ENCODE peak calls at places on chromosome 1, in ten cellular contexts. One of them, this sample, is unnamed.

GRCh38 chr1:72280714-72281113 is 1.6 kb downstream of the NEGR1 start:
- DNase-seq in NCI-H446: peak; percentile 30
- DNase-seq in psoas muscle: no peak
- DNase-seq in esophagus squamous epithelium: no peak
- DNase-seq in stimulated activated CD4-positive, alpha-beta T cell treated with anti-CD3 and anti-CD28 coated beads, Interleukin-2, amount 100 ng/mL, for 48 hours: no peak
- DNase-seq in BJ: no peak
- DNase-seq in C1 segment of cervical spinal cord: no peak
- DNase-seq in NAMALWA: no peak
- DNase-seq in fibroblast of lung: peak; percentile 10
- DNase-seq in cardiac muscle cell: no peak
- DNase-seq in this sample: no peak

GRCh38 chr1:209657918-209658317 is 5.7 kb upstream of the LAMB3 start:
- DNase-seq in BJ: no peak
- DNase-seq in psoas muscle: no peak
- DNase-seq in cardiac muscle cell: no peak
- DNase-seq in esophagus squamous epithelium: no peak
- DNase-seq in NAMALWA: no peak
- DNase-seq in stimulated activated CD4-positive, alpha-beta T cell treated with anti-CD3 and anti-CD28 coated beads, Interleukin-2, amount 100 ng/mL, for 48 hours: no peak
- DNase-seq in C1 segment of cervical spinal cord: no peak
- DNase-seq in fibroblast of lung: no peak
- DNase-seq in NCI-H446: no peak
- DNase-seq in this sample: no peak

GRCh38 chr1:223820515-223820858 is 25.3 kb downstream of the TP53BP2 start:
- DNase-seq in stimulated activated CD4-positive, alpha-beta T cell treated with anti-CD3 and anti-CD28 coated beads, Interleukin-2, amount 100 ng/mL, for 48 hours: no peak
- DNase-seq in esophagus squamous epithelium: no peak
- DNase-seq in psoas muscle: no peak
- DNase-seq in BJ: no peak
- DNase-seq in fibroblast of lung: no peak
- DNase-seq in NCI-H446: no peak
- DNase-seq in cardiac muscle cell: no peak
- DNase-seq in NAMALWA: no peak
- DNase-seq in C1 segment of cervical spinal cord: no peak
- DNase-seq in this sample: no peak

GRCh38 chr1:110421159-110421777 is 13.8 kb upstream of the LAMTOR5 start:
- DNase-seq in NCI-H446: no peak
- DNase-seq in psoas muscle: no peak
- DNase-seq in C1 segment of cervical spinal cord: no peak
- DNase-seq in esophagus squamous epithelium: no peak
- DNase-seq in stimulated activated CD4-positive, alpha-beta T cell treated with anti-CD3 and anti-CD28 coated beads, Interleukin-2, amount 100 ng/mL, for 48 hours: no peak
- DNase-seq in BJ: no peak
- DNase-seq in cardiac muscle cell: peak; percentile 49
- DNase-seq in fibroblast of lung: peak; percentile 66
- DNase-seq in NAMALWA: no peak
- DNase-seq in this sample: no peak

GRCh38 chr1:55050283-55050682 is 10.9 kb downstream of the PCSK9 start:
- DNase-seq in stimulated activated CD4-positive, alpha-beta T cell treated with anti-CD3 and anti-CD28 coated beads, Interleukin-2, amount 100 ng/mL, for 48 hours: no peak
- DNase-seq in NAMALWA: no peak
- DNase-seq in fibroblast of lung: peak; percentile 62
- DNase-seq in esophagus squamous epithelium: no peak
- DNase-seq in NCI-H446: peak; percentile 73
- DNase-seq in psoas muscle: no peak
- DNase-seq in BJ: no peak
- DNase-seq in cardiac muscle cell: peak; percentile 76
- DNase-seq in C1 segment of cervical spinal cord: no peak
- DNase-seq in this sample: no peak

GRCh38 chr1:211935448-211935970 is 99.8 kb downstream of the INTS7 start:
- DNase-seq in C1 segment of cervical spinal cord: no peak
- DNase-seq in esophagus squamous epithelium: no peak
- DNase-seq in NCI-H446: no peak
- DNase-seq in cardiac muscle cell: no peak
- DNase-seq in NAMALWA: no peak
- DNase-seq in stimulated activated CD4-positive, alpha-beta T cell treated with anti-CD3 and anti-CD28 coated beads, Interleukin-2, amount 100 ng/mL, for 48 hours: peak; percentile 58
- DNase-seq in psoas muscle: no peak
- DNase-seq in BJ: no peak
- DNase-seq in fibroblast of lung: no peak
- DNase-seq in this sample: no peak

GRCh38 chr1:156816561-156817328 is at the start of gene SH2D2A:
- DNase-seq in fibroblast of lung: no peak
- DNase-seq in NAMALWA: peak; percentile 93
- DNase-seq in stimulated activated CD4-positive, alpha-beta T cell treated with anti-CD3 and anti-CD28 coated beads, Interleukin-2, amount 100 ng/mL, for 48 hours: peak; percentile 82
- DNase-seq in esophagus squamous epithelium: peak; percentile 23
- DNase-seq in BJ: no peak
- DNase-seq in cardiac muscle cell: peak; percentile 83
- DNase-seq in C1 segment of cervical spinal cord: no peak
- DNase-seq in NCI-H446: no peak
- DNase-seq in psoas muscle: no peak
- DNase-seq in this sample: no peak

GRCh38 chr1:225754940-225755635 is 22.5 kb upstream of the SRP9 start:
- DNase-seq in psoas muscle: no peak
- DNase-seq in esophagus squamous epithelium: no peak
- DNase-seq in fibroblast of lung: peak; percentile 91
- DNase-seq in stimulated activated CD4-positive, alpha-beta T cell treated with anti-CD3 and anti-CD28 coated beads, Interleukin-2, amount 100 ng/mL, for 48 hours: no peak
- DNase-seq in BJ: peak; percentile 78
- DNase-seq in NCI-H446: no peak
- DNase-seq in NAMALWA: no peak
- DNase-seq in cardiac muscle cell: peak; percentile 94
- DNase-seq in C1 segment of cervical spinal cord: no peak
- DNase-seq in this sample: peak; percentile 91

GRCh38 chr1:26212726-26213125 is 21.3 kb upstream of the CEP85 start:
- DNase-seq in stimulated activated CD4-positive, alpha-beta T cell treated with anti-CD3 and anti-CD28 coated beads, Interleukin-2, amount 100 ng/mL, for 48 hours: no peak
- DNase-seq in esophagus squamous epithelium: no peak
- DNase-seq in NCI-H446: no peak
- DNase-seq in BJ: no peak
- DNase-seq in psoas muscle: no peak
- DNase-seq in cardiac muscle cell: no peak
- DNase-seq in fibroblast of lung: no peak
- DNase-seq in NAMALWA: no peak
- DNase-seq in C1 segment of cervical spinal cord: no peak
- DNase-seq in this sample: no peak

GRCh38 chr1:247291161-247291560 is 35.3 kb downstream of the VN1R5 start:
- DNase-seq in NAMALWA: no peak
- DNase-seq in esophagus squamous epithelium: no peak
- DNase-seq in fibroblast of lung: no peak
- DNase-seq in C1 segment of cervical spinal cord: no peak
- DNase-seq in NCI-H446: no peak
- DNase-seq in stimulated activated CD4-positive, alpha-beta T cell treated with anti-CD3 and anti-CD28 coated beads, Interleukin-2, amount 100 ng/mL, for 48 hours: no peak
- DNase-seq in psoas muscle: no peak
- DNase-seq in cardiac muscle cell: no peak
- DNase-seq in BJ: no peak
- DNase-seq in this sample: no peak

GRCh38 chr1:36947384-36947783 is 86.9 kb downstream of the GRIK3 start:
- DNase-seq in cardiac muscle cell: no peak
- DNase-seq in BJ: no peak
- DNase-seq in NCI-H446: no peak
- DNase-seq in fibroblast of lung: no peak
- DNase-seq in C1 segment of cervical spinal cord: no peak
- DNase-seq in stimulated activated CD4-positive, alpha-beta T cell treated with anti-CD3 and anti-CD28 coated beads, Interleukin-2, amount 100 ng/mL, for 48 hours: no peak
- DNase-seq in psoas muscle: no peak
- DNase-seq in esophagus squamous epithelium: no peak
- DNase-seq in NAMALWA: no peak
- DNase-seq in this sample: no peak

GRCh38 chr1:4017636-4018365 is 117.7 kb upstream of the C1orf174 start:
- DNase-seq in psoas muscle: no peak
- DNase-seq in C1 segment of cervical spinal cord: no peak
- DNase-seq in esophagus squamous epithelium: no peak
- DNase-seq in BJ: no peak
- DNase-seq in NCI-H446: no peak
- DNase-seq in stimulated activated CD4-positive, alpha-beta T cell treated with anti-CD3 and anti-CD28 coated beads, Interleukin-2, amount 100 ng/mL, for 48 hours: no peak
- DNase-seq in NAMALWA: no peak
- DNase-seq in cardiac muscle cell: no peak
- DNase-seq in fibroblast of lung: no peak
- DNase-seq in this sample: no peak

GRCh38 chr1:200130552-200130951 is 103.0 kb downstream of the NR5A2 start:
- DNase-seq in cardiac muscle cell: peak; percentile 16
- DNase-seq in psoas muscle: no peak
- DNase-seq in stimulated activated CD4-positive, alpha-beta T cell treated with anti-CD3 and anti-CD28 coated beads, Interleukin-2, amount 100 ng/mL, for 48 hours: no peak
- DNase-seq in esophagus squamous epithelium: no peak
- DNase-seq in C1 segment of cervical spinal cord: no peak
- DNase-seq in NCI-H446: no peak
- DNase-seq in NAMALWA: no peak
- DNase-seq in fibroblast of lung: no peak
- DNase-seq in BJ: no peak
- DNase-seq in this sample: no peak

GRCh38 chr1:1421147-1421906 is at the start of gene ANKRD65:
- DNase-seq in psoas muscle: no peak
- DNase-seq in BJ: no peak
- DNase-seq in fibroblast of lung: no peak
- DNase-seq in stimulated activated CD4-positive, alpha-beta T cell treated with anti-CD3 and anti-CD28 coated beads, Interleukin-2, amount 100 ng/mL, for 48 hours: no peak
- DNase-seq in NCI-H446: no peak
- DNase-seq in C1 segment of cervical spinal cord: no peak
- DNase-seq in NAMALWA: no peak
- DNase-seq in cardiac muscle cell: no peak
- DNase-seq in esophagus squamous epithelium: no peak
- DNase-seq in this sample: no peak

GRCh38 chr1:181150842-181151241 is 62.3 kb downstream of the IER5 start:
- DNase-seq in stimulated activated CD4-positive, alpha-beta T cell treated with anti-CD3 and anti-CD28 coated beads, Interleukin-2, amount 100 ng/mL, for 48 hours: no peak
- DNase-seq in cardiac muscle cell: no peak
- DNase-seq in C1 segment of cervical spinal cord: no peak
- DNase-seq in esophagus squamous epithelium: no peak
- DNase-seq in fibroblast of lung: no peak
- DNase-seq in NCI-H446: no peak
- DNase-seq in NAMALWA: no peak
- DNase-seq in BJ: no peak
- DNase-seq in psoas muscle: no peak
- DNase-seq in this sample: no peak

GRCh38 chr1:220928725-220929297 is 49.6 kb downstream of the HLX start:
- DNase-seq in fibroblast of lung: no peak
- DNase-seq in esophagus squamous epithelium: no peak
- DNase-seq in cardiac muscle cell: no peak
- DNase-seq in NCI-H446: no peak
- DNase-seq in C1 segment of cervical spinal cord: no peak
- DNase-seq in NAMALWA: no peak
- DNase-seq in BJ: no peak
- DNase-seq in stimulated activated CD4-positive, alpha-beta T cell treated with anti-CD3 and anti-CD28 coated beads, Interleukin-2, amount 100 ng/mL, for 48 hours: no peak
- DNase-seq in psoas muscle: no peak
- DNase-seq in this sample: no peak

GRCh38 chr1:186476306-186477040 is 15.6 kb upstream of the PDC start:
- DNase-seq in NCI-H446: no peak
- DNase-seq in cardiac muscle cell: peak; percentile 69
- DNase-seq in BJ: no peak
- DNase-seq in C1 segment of cervical spinal cord: no peak
- DNase-seq in esophagus squamous epithelium: no peak
- DNase-seq in fibroblast of lung: peak; percentile 58
- DNase-seq in psoas muscle: no peak
- DNase-seq in stimulated activated CD4-positive, alpha-beta T cell treated with anti-CD3 and anti-CD28 coated beads, Interleukin-2, amount 100 ng/mL, for 48 hours: no peak
- DNase-seq in NAMALWA: no peak
- DNase-seq in this sample: no peak

GRCh38 chr1:24294757-24295371 is 24.3 kb upstream of the GRHL3 start:
- DNase-seq in NAMALWA: no peak
- DNase-seq in C1 segment of cervical spinal cord: no peak
- DNase-seq in BJ: peak; percentile 61
- DNase-seq in esophagus squamous epithelium: no peak
- DNase-seq in fibroblast of lung: peak; percentile 86
- DNase-seq in NCI-H446: no peak
- DNase-seq in stimulated activated CD4-positive, alpha-beta T cell treated with anti-CD3 and anti-CD28 coated beads, Interleukin-2, amount 100 ng/mL, for 48 hours: no peak
- DNase-seq in psoas muscle: peak; percentile 77
- DNase-seq in cardiac muscle cell: peak; percentile 89
- DNase-seq in this sample: peak; percentile 67

GRCh38 chr1:21647431-21648373 is 21.5 kb downstream of the RAP1GAP start:
- DNase-seq in fibroblast of lung: peak; percentile 55
- DNase-seq in cardiac muscle cell: peak; percentile 79
- DNase-seq in BJ: no peak
- DNase-seq in NCI-H446: no peak
- DNase-seq in NAMALWA: peak; percentile 70
- DNase-seq in C1 segment of cervical spinal cord: no peak
- DNase-seq in esophagus squamous epithelium: no peak
- DNase-seq in stimulated activated CD4-positive, alpha-beta T cell treated with anti-CD3 and anti-CD28 coated beads, Interleukin-2, amount 100 ng/mL, for 48 hours: peak; percentile 54
- DNase-seq in psoas muscle: peak; percentile 50
- DNase-seq in this sample: peak; percentile 61

GRCh38 chr1:8059161-8059622 is 33.1 kb upstream of the ERRFI1 start:
- DNase-seq in BJ: no peak
- DNase-seq in NAMALWA: no peak
- DNase-seq in stimulated activated CD4-positive, alpha-beta T cell treated with anti-CD3 and anti-CD28 coated beads, Interleukin-2, amount 100 ng/mL, for 48 hours: no peak
- DNase-seq in psoas muscle: no peak
- DNase-seq in NCI-H446: no peak
- DNase-seq in cardiac muscle cell: peak; percentile 85
- DNase-seq in esophagus squamous epithelium: no peak
- DNase-seq in C1 segment of cervical spinal cord: no peak
- DNase-seq in fibroblast of lung: peak; percentile 94
- DNase-seq in this sample: no peak

GRCh38 chr1:111990026-111990877 is 784 bp upstream of the KCND3 start:
- DNase-seq in NAMALWA: no peak
- DNase-seq in psoas muscle: peak; percentile 49
- DNase-seq in BJ: no peak
- DNase-seq in fibroblast of lung: no peak
- DNase-seq in NCI-H446: no peak
- DNase-seq in cardiac muscle cell: no peak
- DNase-seq in C1 segment of cervical spinal cord: no peak
- DNase-seq in stimulated activated CD4-positive, alpha-beta T cell treated with anti-CD3 and anti-CD28 coated beads, Interleukin-2, amount 100 ng/mL, for 48 hours: no peak
- DNase-seq in esophagus squamous epithelium: no peak
- DNase-seq in this sample: no peak

GRCh38 chr1:11448375-11449085 is 30.4 kb upstream of the DISP3 start:
- DNase-seq in fibroblast of lung: no peak
- DNase-seq in NCI-H446: peak; percentile 31
- DNase-seq in cardiac muscle cell: peak; percentile 15
- DNase-seq in stimulated activated CD4-positive, alpha-beta T cell treated with anti-CD3 and anti-CD28 coated beads, Interleukin-2, amount 100 ng/mL, for 48 hours: no peak
- DNase-seq in C1 segment of cervical spinal cord: no peak
- DNase-seq in esophagus squamous epithelium: no peak
- DNase-seq in psoas muscle: no peak
- DNase-seq in BJ: no peak
- DNase-seq in NAMALWA: no peak
- DNase-seq in this sample: no peak

GRCh38 chr1:22221233-22221780 is 78.4 kb upstream of the WNT4 start:
- DNase-seq in BJ: no peak
- DNase-seq in NAMALWA: no peak
- DNase-seq in psoas muscle: no peak
- DNase-seq in fibroblast of lung: no peak
- DNase-seq in stimulated activated CD4-positive, alpha-beta T cell treated with anti-CD3 and anti-CD28 coated beads, Interleukin-2, amount 100 ng/mL, for 48 hours: no peak
- DNase-seq in NCI-H446: no peak
- DNase-seq in C1 segment of cervical spinal cord: no peak
- DNase-seq in esophagus squamous epithelium: no peak
- DNase-seq in cardiac muscle cell: no peak
- DNase-seq in this sample: no peak

GRCh38 chr1:206117151-206117948 is at the start of gene AVPR1B:
- DNase-seq in NCI-H446: no peak
- DNase-seq in esophagus squamous epithelium: no peak
- DNase-seq in BJ: no peak
- DNase-seq in stimulated activated CD4-positive, alpha-beta T cell treated with anti-CD3 and anti-CD28 coated beads, Interleukin-2, amount 100 ng/mL, for 48 hours: peak; percentile 13
- DNase-seq in NAMALWA: no peak
- DNase-seq in C1 segment of cervical spinal cord: no peak
- DNase-seq in cardiac muscle cell: peak; percentile 54
- DNase-seq in psoas muscle: peak; percentile 53
- DNase-seq in fibroblast of lung: peak; percentile 8
- DNase-seq in this sample: no peak

GRCh38 chr1:218494449-218494852 is 149.3 kb downstream of the TGFB2 start:
- DNase-seq in stimulated activated CD4-positive, alpha-beta T cell treated with anti-CD3 and anti-CD28 coated beads, Interleukin-2, amount 100 ng/mL, for 48 hours: no peak
- DNase-seq in BJ: no peak
- DNase-seq in esophagus squamous epithelium: no peak
- DNase-seq in NAMALWA: no peak
- DNase-seq in NCI-H446: no peak
- DNase-seq in psoas muscle: no peak
- DNase-seq in fibroblast of lung: no peak
- DNase-seq in cardiac muscle cell: no peak
- DNase-seq in C1 segment of cervical spinal cord: no peak
- DNase-seq in this sample: no peak